ENCODE peak calls at places on chromosome 2, in ten cellular contexts. J is Kasumi-1; W is AG10803; C is stimulated activated CD4-positive, alpha-beta T cell treated with anti-CD3 and anti-CD28 coated beads, TNF-alpha, amount 100 ng/mL, for 48 hours; V is Calu3; B is spleen; Q is stimulated activated naive CD8-positive, alpha-beta T cell treated with anti-CD3 and anti-CD28 coated beads, Interleukin-15, Interleukin-2, amounts not matched to agents 100 U/mL and 50 U/mL, for 24 hours; K is skeletal muscle cell; O is activated CD8-positive, alpha-beta memory T cell treated with anti-CD3 and anti-CD28 coated beads for 1 hour; F is HT1080. M is an unnamed sample.

GRCh38 chr2:200156140-200156858 is 150.2 kb upstream of the SPATS2L start:
- DNase-seq in K (peak; percentile 85), V (peak; percentile 59), C (no peak), J (no peak), O (no peak), F (peak; percentile 75), W (peak; percentile 80), B (no peak), Q (no peak), M (peak; percentile 82)

GRCh38 chr2:11729362-11730212 is 16.8 kb upstream of the LPIN1 start:
- DNase-seq in J (peak; percentile 40), O (no peak), K (no peak), F (no peak), V (no peak), W (no peak), B (no peak), C (no peak), Q (no peak), M (no peak)

GRCh38 chr2:95158891-95159619 is 593 bp downstream of the ZNF514 start:
- DNase-seq in Q (peak; percentile 45), J (no peak), V (peak; percentile 35), C (no peak), K (no peak), F (no peak), B (peak; percentile 88), O (no peak), W (peak; percentile 37), M (no peak)

GRCh38 chr2:61460168-61460567 is 10.7 kb downstream of the USP34 start:
- DNase-seq in K (peak; percentile 49), Q (no peak), B (no peak), C (no peak), O (no peak), W (peak; percentile 80), J (no peak), V (no peak), F (peak; percentile 60), M (peak; percentile 53)

GRCh38 chr2:227363756-227364155 is 15.3 kb downstream of the TM4SF20 start:
- DNase-seq in B (no peak), O (no peak), F (no peak), V (no peak), C (no peak), Q (no peak), J (no peak), K (no peak), W (no peak), M (no peak)

GRCh38 chr2:18790465-18791171 is 201.2 kb upstream of the NT5C1B start:
- DNase-seq in K (no peak), B (no peak), Q (no peak), W (no peak), V (no peak), O (no peak), C (no peak), J (no peak), F (no peak), M (no peak)

GRCh38 chr2:238278626-238279323 is 9.6 kb downstream of the PER2 start:
- DNase-seq in V (no peak), W (no peak), O (no peak), Q (no peak), K (no peak), C (no peak), J (no peak), F (no peak), B (no peak), M (no peak)

GRCh38 chr2:165401285-165401852 is 68.1 kb upstream of the CSRNP3 start:
- DNase-seq in F (peak; percentile 52), V (peak; percentile 38), J (peak; percentile 95), B (no peak), C (peak; percentile 19), O (no peak), K (peak; percentile 42), Q (no peak), W (peak; percentile 78), M (peak; percentile 42)

GRCh38 chr2:112714836-112715631 is 5.8 kb upstream of the NT5DC4 start:
- DNase-seq in W (no peak), C (no peak), F (peak; percentile 86), K (no peak), O (no peak), V (peak; percentile 44), B (no peak), J (no peak), Q (no peak), M (no peak)

GRCh38 chr2:97730245-97730644 is 16.9 kb downstream of the ZAP70 start:
- DNase-seq in F (peak; percentile 76), K (no peak), B (peak; percentile 14), V (peak; percentile 39), O (no peak), W (no peak), Q (no peak), C (no peak), J (no peak), M (no peak)

GRCh38 chr2:147855977-147856376 is 11.1 kb downstream of the ACVR2A start:
- DNase-seq in O (no peak), C (no peak), V (no peak), Q (no peak), F (no peak), B (no peak), K (no peak), J (no peak), W (no peak), M (no peak)

GRCh38 chr2:2840681-2841300 is 509.7 kb upstream of the MYT1L start:
- DNase-seq in K (no peak), B (peak; percentile 47), W (no peak), J (no peak), F (no peak), Q (no peak), V (no peak), O (no peak), C (no peak), M (no peak)